ENCODE peak calls at places on chromosomes 3 and 15, in seven cellular contexts. D is stomach, K is thoracic aorta, F is epithelial cell of proximal tubule, R is breast epithelium, X is T-helper 2 cell, M is colonic mucosa. U is an unnamed sample.

GRCh38 chr3:6468589-6468988 is 392.3 kb upstream of the GRM7 start:
- DNase-seq in X (no peak), K (no peak), D (no peak), R (no peak), M (no peak), F (no peak), U (no peak)

GRCh38 chr3:52526151-52526561 is 7.5 kb downstream of the NT5DC2 start:
- DNase-seq in X (no peak), D (no peak), M (no peak), R (no peak), K (no peak), F (no peak), U (no peak)

GRCh38 chr3:188036375-188036985 is 117.5 kb upstream of the LPP start:
- DNase-seq in X (no peak), D (peak), R (peak), K (no peak), F (no peak), M (no peak), U (no peak)

GRCh38 chr3:20576228-20576627 is 390.2 kb upstream of the SGO1 start:
- DNase-seq in K (no peak), M (no peak), D (no peak), X (no peak), R (no peak), F (no peak), U (no peak)

GRCh38 chr3:159645874-159646273 is 342.8 kb upstream of the IL12A start:
- DNase-seq in X (no peak), M (no peak), K (no peak), D (no peak), R (no peak), F (no peak), U (no peak)

GRCh38 chr15:86231864-86232801 is 152.5 kb downstream of the AGBL1 start:
- DNase-seq in X (peak), D (no peak), K (no peak), R (no peak), F (no peak), M (peak), U (no peak)

GRCh38 chr15:45228931-45229330 is 23.1 kb upstream of the SLC28A2 start:
- DNase-seq in F (no peak), K (no peak), R (no peak), X (no peak), D (peak), M (no peak), U (no peak)

GRCh38 chr3:171770689-171771620 is 39.3 kb downstream of the PLD1 start:
- DNase-seq in D (peak), F (peak), R (peak), X (no peak), K (no peak), M (peak), U (no peak)

GRCh38 chr3:52507359-52507758 is 12.2 kb downstream of the STAB1 start:
- DNase-seq in K (no peak), M (no peak), D (no peak), X (no peak), F (no peak), R (no peak), U (no peak)

U was measured in ureter.